ENCODE peak calls at places on chromosomes 2 and 18, in five cellular contexts. K is hepatocyte, M is neural crest cell, D is cardiac fibroblast, R is frontal cortex. I is an unnamed sample.
A peak's percentile ranks its signal among the peaks of the same experiment; 100 is the strongest.

GRCh38 chr2:238122287-238123217 is 15.9 kb upstream of the KLHL30 start:
- DNase-seq in M (no peak), K (no peak), R (no peak), D (no peak), I (no peak)

GRCh38 chr2:1915196-1915595 is 170.9 kb upstream of the PXDN start:
- DNase-seq in K (no peak), D (no peak), R (no peak), M (no peak), I (no peak)

GRCh38 chr2:79876430-79876829 is 363.6 kb downstream of the CTNNA2 start:
- DNase-seq in R (peak; percentile 38), D (no peak), M (no peak), K (peak; percentile 48), I (peak; percentile 23)

GRCh38 chr18:52054301-52054700 is 285.7 kb upstream of the DCC start:
- DNase-seq in R (no peak), D (no peak), M (no peak), K (no peak), I (no peak)

GRCh38 chr2:232276084-232276738 is 102.3 kb upstream of the ALPP start:
- DNase-seq in K (no peak), R (no peak), M (no peak), D (no peak), I (no peak)

GRCh38 chr2:9107168-9108025 is 99.2 kb upstream of the ASAP2 start:
- DNase-seq in R (no peak), D (no peak), M (no peak), K (no peak), I (no peak)

GRCh38 chr18:46073474-46074331 is 1.6 kb upstream of the PSTPIP2 start:
- DNase-seq in K (peak; percentile 79), D (peak; percentile 86), R (peak; percentile 51), M (peak; percentile 70), I (peak; percentile 17)

GRCh38 chr2:156429211-156429610 is 7.0 kb upstream of the GPD2 start:
- DNase-seq in R (no peak), M (no peak), D (peak; percentile 18), K (no peak), I (no peak)

GRCh38 chr2:46073540-46074018 is 223.6 kb upstream of the EPAS1 start:
- DNase-seq in D (peak; percentile 94), M (no peak), R (peak; percentile 22), K (peak; percentile 41), I (no peak)

GRCh38 chr2:109256111-109256510 is 127.1 kb downstream of the SH3RF3 start:
- DNase-seq in K (no peak), D (no peak), R (no peak), M (no peak), I (no peak)

GRCh38 chr2:39373403-39373802 is 63.7 kb downstream of the MAP4K3 start:
- DNase-seq in R (no peak), K (no peak), D (no peak), M (no peak), I (no peak)

GRCh38 chr2:36408198-36408703 is 52.7 kb downstream of the CRIM1 start:
- DNase-seq in R (no peak), K (no peak), M (no peak), D (peak; percentile 80), I (no peak)

GRCh38 chr2:105510761-105511669 is 112.2 kb upstream of the FHL2 start:
- DNase-seq in R (no peak), K (peak; percentile 31), M (no peak), D (peak; percentile 74), I (no peak)

GRCh38 chr2:1972948-1973347 is 228.6 kb upstream of the PXDN start:
- DNase-seq in R (no peak), M (no peak), K (no peak), D (no peak), I (no peak)

GRCh38 chr2:96254592-96254991 is 11.2 kb downstream of the TMEM127 start:
- DNase-seq in K (no peak), D (no peak), M (no peak), R (no peak), I (no peak)

GRCh38 chr2:223725494-223725893 is 111.9 kb downstream of the AP1S3 start:
- DNase-seq in R (peak; percentile 74), M (peak; percentile 52), K (peak; percentile 92), D (peak; percentile 97), I (peak; percentile 22)

GRCh38 chr2:25324251-25324650 is 17.5 kb downstream of the DNMT3A start:
- DNase-seq in R (no peak), M (no peak), K (no peak), D (no peak), I (no peak)

GRCh38 chr18:65753520-65753919 is 2.7 kb downstream of the CDH7 start:
- DNase-seq in R (peak; percentile 39), M (peak; percentile 43), D (no peak), K (peak; percentile 78), I (peak; percentile 61)

GRCh38 chr2:151297882-151298281 is 8.4 kb upstream of the NMI start:
- DNase-seq in M (no peak), K (no peak), R (peak; percentile 26), D (peak; percentile 34), I (no peak)

GRCh38 chr2:38190542-38191218 is 114.7 kb upstream of the CYP1B1 start:
- DNase-seq in M (no peak), D (peak; percentile 76), K (no peak), R (no peak), I (no peak)

GRCh38 chr2:11726384-11726783 is 20.0 kb upstream of the LPIN1 start:
- DNase-seq in R (no peak), M (no peak), K (no peak), D (no peak), I (no peak)

GRCh38 chr18:70373062-70373519 is 84.2 kb downstream of the SOCS6 start:
- DNase-seq in D (peak; percentile 94), R (no peak), M (no peak), K (peak; percentile 46), I (no peak)

GRCh38 chr2:122191331-122191730 is 435.9 kb downstream of the TSN start:
- DNase-seq in D (peak; percentile 63), M (peak; percentile 39), K (peak; percentile 74), R (no peak), I (peak; percentile 75)

GRCh38 chr18:39945076-39945475 is 2010.0 kb upstream of the PIK3C3 start:
- DNase-seq in D (no peak), R (no peak), M (no peak), K (no peak), I (no peak)

GRCh38 chr18:63882333-63883141 is 5.0 kb upstream of the SERPINB2 start:
- DNase-seq in D (peak; percentile 94), R (no peak), M (no peak), K (peak; percentile 72), I (no peak)

GRCh38 chr18:79587298-79588125 is 92.1 kb upstream of the CTDP1 start:
- DNase-seq in R (no peak), D (no peak), K (no peak), M (no peak), I (no peak)

GRCh38 chr2:239259173-239259572 is 141.6 kb downstream of the HDAC4 start:
- DNase-seq in R (no peak), K (no peak), D (no peak), M (no peak), I (no peak)

GRCh38 chr2:90207454-90208058 is 1516.1 kb downstream of the RPIA start:
- DNase-seq in R (no peak), M (no peak), D (peak; percentile 0), K (no peak), I (peak; percentile 8)